ENCODE peak calls at places on chromosomes 5 and 9, in four cellular contexts. A, L, S and B are unnamed samples.

GRCh38 chr9:21324040-21324439 is 11.2 kb downstream of the KLHL9 start:
- DNase-seq in S (no peak), L (no peak), A (no peak), B (no peak)

GRCh38 chr9:21141427-21141882 is at the start of gene IFNW1:
- DNase-seq in S (no peak), A (peak), L (no peak), B (no peak)

GRCh38 chr5:61275841-61276240 is 56.2 kb upstream of the ZSWIM6 start:
- DNase-seq in L (peak), A (no peak), S (peak), B (no peak)

GRCh38 chr5:43643750-43644149 is 40.8 kb downstream of the NNT start:
- DNase-seq in A (no peak), S (no peak), L (no peak), B (no peak)

GRCh38 chr9:87020169-87020935 is 73.0 kb upstream of the GAS1 start:
- DNase-seq in L (no peak), S (no peak), A (no peak), B (no peak)

GRCh38 chr5:147756566-147756965 is 26.0 kb downstream of the JAKMIP2 start:
- DNase-seq in A (no peak), L (no peak), S (no peak), B (peak)

GRCh38 chr5:139848508-139849100 is 53.0 kb downstream of the PSD2 start:
- DNase-seq in L (no peak), A (no peak), S (no peak), B (no peak)

GRCh38 chr5:158119852-158120708 is 261.1 kb upstream of the CLINT1 start:
- DNase-seq in L (no peak), S (peak), A (no peak), B (no peak)

GRCh38 chr5:141841781-141842180 is 36.4 kb downstream of the PCDH1 start:
- DNase-seq in A (no peak), S (no peak), L (no peak), B (peak)

GRCh38 chr5:118144540-118144939 is 843.8 kb downstream of the DTWD2 start:
- DNase-seq in L (no peak), S (no peak), A (no peak), B (no peak)

GRCh38 chr9:16348531-16348930 is 521.9 kb downstream of the BNC2 start:
- DNase-seq in L (no peak), S (no peak), A (no peak), B (no peak)

GRCh38 chr5:83467315-83468044 is 4.1 kb upstream of the VCAN start:
- DNase-seq in A (no peak), S (peak), L (no peak), B (no peak)

GRCh38 chr5:141637266-141637692 is 482 bp downstream of the RELL2 start:
- DNase-seq in A (peak), S (no peak), L (no peak), B (peak)

GRCh38 chr9:95463145-95464060 is 53.4 kb downstream of the PTCH1 start:
- DNase-seq in S (no peak), A (no peak), L (no peak), B (no peak)

GRCh38 chr5:34721359-34721758 is 65.2 kb downstream of the RAI14 start:
- DNase-seq in S (no peak), A (no peak), L (no peak), B (no peak)